ENCODE peak calls at places on chromosome 4, in ten cellular contexts. F is GM23338, E is endodermal cell, X is spleen, R is psoas muscle, U is heart left ventricle, I is iPS DF 6.9, Z is IMR-90, Q is PC-3, O is fibroblast of lung. Y is an unnamed sample.
A peak's percentile ranks its signal among the peaks of the same experiment; 100 is the strongest.

GRCh38 chr4:99404595-99405287 is 30.4 kb downstream of the ADH7 start:
- DNase-seq in Q (peak; percentile 86), F (peak; percentile 32), E (no peak), I (no peak), O (peak; percentile 96), X (no peak), R (peak; percentile 35), U (no peak), Z (peak; percentile 95), Y (no peak)

GRCh38 chr4:169397762-169398161 is 127.0 kb upstream of the SH3RF1 start:
- DNase-seq in Z (peak; percentile 74), Q (no peak), F (no peak), R (no peak), U (no peak), E (no peak), I (no peak), X (no peak), O (peak; percentile 65), Y (no peak)

GRCh38 chr4:51958199-51958968 is 61.8 kb downstream of the LRRC66 start:
- DNase-seq in F (no peak), U (no peak), I (no peak), Z (no peak), Q (no peak), O (no peak), E (no peak), X (no peak), R (no peak), Y (no peak)

GRCh38 chr4:145840162-145840768 is 98.4 kb downstream of the ZNF827 start:
- DNase-seq in U (no peak), Q (peak; percentile 82), R (no peak), X (no peak), E (no peak), O (peak; percentile 64), I (no peak), Z (peak; percentile 38), F (no peak), Y (peak; percentile 30)

GRCh38 chr4:174460684-174461083 is 61.6 kb downstream of the HPGD start:
- DNase-seq in Q (peak; percentile 70), R (no peak), I (no peak), F (no peak), O (peak; percentile 44), U (no peak), Z (no peak), X (no peak), E (no peak), Y (no peak)

GRCh38 chr4:38625508-38625907 is 38.5 kb upstream of the KLF3 start:
- DNase-seq in U (no peak), I (no peak), E (no peak), Q (no peak), F (no peak), X (no peak), Z (no peak), R (no peak), O (no peak), Y (no peak)

GRCh38 chr4:9880411-9881197 is 99.2 kb downstream of the DRD5 start:
- DNase-seq in R (no peak), I (no peak), Q (no peak), U (no peak), X (peak; percentile 29), F (no peak), Z (no peak), O (no peak), E (peak; percentile 51), Y (no peak)

GRCh38 chr4:184471872-184472539 is 2.3 kb downstream of the IRF2 start:
- DNase-seq in X (no peak), F (no peak), O (peak; percentile 40), Q (peak; percentile 22), I (no peak), E (peak; percentile 59), Z (peak; percentile 30), U (no peak), R (no peak), Y (peak; percentile 52)

GRCh38 chr4:184287697-184288255 is 70.1 kb upstream of the ENPP6 start:
- DNase-seq in I (no peak), X (no peak), R (no peak), O (peak; percentile 85), E (peak; percentile 67), Z (peak; percentile 68), Q (peak; percentile 73), F (peak; percentile 29), U (no peak), Y (no peak)

GRCh38 chr4:4865705-4866123 is 6.2 kb downstream of the MSX1 start:
- DNase-seq in U (no peak), Q (no peak), E (no peak), R (no peak), X (no peak), F (peak; percentile 43), Z (no peak), O (no peak), I (no peak), Y (no peak)

GRCh38 chr4:4867745-4868505 is 8.5 kb downstream of the MSX1 start:
- DNase-seq in R (no peak), O (no peak), E (peak; percentile 46), U (no peak), Z (no peak), F (no peak), Q (no peak), X (no peak), I (no peak), Y (no peak)

GRCh38 chr4:4866124-4866832 is 6.8 kb downstream of the MSX1 start:
- DNase-seq in E (peak; percentile 77), F (peak; percentile 57), R (no peak), Q (no peak), X (peak; percentile 64), O (no peak), U (no peak), I (no peak), Z (no peak), Y (peak; percentile 50)

GRCh38 chr4:4868506-4869379 is 9.3 kb downstream of the MSX1 start:
- DNase-seq in U (no peak), Q (no peak), X (no peak), E (peak; percentile 56), O (no peak), Z (no peak), F (no peak), R (no peak), I (no peak), Y (no peak)

DNA sequence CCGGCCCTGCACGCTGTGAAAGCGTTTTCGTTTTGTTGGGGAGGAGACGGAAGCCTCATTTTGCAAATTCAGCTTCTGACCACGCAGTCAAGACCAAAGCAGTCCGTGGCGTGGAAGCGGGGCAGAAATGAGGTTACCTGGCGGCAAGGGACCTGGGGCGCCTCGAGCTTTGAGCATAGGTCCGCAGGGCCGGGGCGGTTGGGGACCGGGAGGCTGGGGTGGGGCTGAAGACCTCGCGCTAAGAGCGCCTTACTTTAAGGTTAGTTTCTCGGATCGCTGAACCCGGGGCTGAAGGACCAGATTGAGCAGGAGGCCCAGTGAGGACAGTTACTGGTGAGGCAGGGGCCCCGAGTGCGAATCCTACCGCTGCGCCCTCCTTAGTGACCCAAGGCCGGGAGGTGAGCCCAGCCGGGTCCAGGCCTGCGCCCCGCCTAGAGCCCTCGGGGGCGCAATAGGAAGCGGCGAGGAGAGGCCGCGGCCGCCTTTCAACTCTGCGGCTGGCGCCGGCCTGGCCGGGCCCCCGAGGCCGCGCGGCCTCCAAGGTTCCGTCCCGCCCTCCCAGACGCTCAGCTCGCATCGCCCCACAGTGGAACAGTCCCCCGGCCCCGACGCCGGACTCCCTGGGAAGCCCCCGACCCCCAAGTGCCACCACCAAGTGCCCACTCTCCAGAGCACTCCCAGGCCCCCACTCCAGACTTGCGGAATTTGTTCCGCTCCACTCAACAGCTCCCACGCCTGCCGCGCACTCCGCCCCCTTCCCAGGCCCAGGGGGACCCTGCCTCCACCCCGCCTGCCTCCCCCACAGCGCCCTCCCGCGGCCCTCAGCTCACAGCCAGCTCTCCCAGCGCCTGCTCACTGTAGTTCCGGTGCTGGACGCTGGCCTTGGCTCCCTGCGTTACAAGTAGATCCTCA is 7.6 kb downstream of the MSX1 start:
- DNase-seq in U (no peak), E (peak; percentile 92), O (no peak), F (peak; percentile 88), I (no peak), R (peak; percentile 47), Q (no peak), X (no peak), Z (no peak), Y (peak; percentile 72)
- H3K4me3 ChIP-seq in U (peak overlapping the region; percentile 38), E (peak overlapping the region; percentile 77), O (no peak overlapping the region), F (peak overlapping the region; percentile 50), I (no peak overlapping the region), R (peak overlapping the region; percentile 49), Q (no peak overlapping the region), X (no peak overlapping the region), Z (no peak overlapping the region), Y (peak overlapping the region; percentile 61)

GRCh38 chr4:60033826-60034225 is 1166.3 kb upstream of the ADGRL3 start:
- DNase-seq in Q (no peak), I (no peak), X (no peak), O (no peak), F (no peak), U (no peak), E (peak; percentile 53), Z (no peak), R (no peak), Y (no peak)
- H3K4me1 ChIP-seq in Q (no peaks in the 10 kb centered on the region), I (peaks cover 1% of the 10 kb centered on the region), X (no peaks in the 10 kb centered on the region), O (no peaks in the 10 kb centered on the region), F (no peaks in the 10 kb centered on the region), U (no peaks in the 10 kb centered on the region), E (no peaks in the 10 kb centered on the region), Z (no peaks in the 10 kb centered on the region), R (no peaks in the 10 kb centered on the region), Y (no peaks in the 10 kb centered on the region)

GRCh38 chr4:108560624-108561023 is 59.8 kb upstream of the RPL34 start:
- DNase-seq in X (no peak), E (no peak), I (no peak), R (no peak), F (no peak), U (no peak), Q (no peak), Z (no peak), O (no peak), Y (no peak)
- H3K4me3 ChIP-seq in X (no peak overlapping the region), E (no peak overlapping the region), I (no peak overlapping the region), R (no peak overlapping the region), F (no peak overlapping the region), U (no peak overlapping the region), Q (no peak overlapping the region), Z (no peak overlapping the region), O (no peak overlapping the region), Y (no peak overlapping the region)

GRCh38 chr4:158799856-158800255 is 31.0 kb downstream of the FNIP2 start:
- DNase-seq in R (no peak), E (no peak), U (no peak), I (no peak), O (no peak), F (no peak), Z (no peak), Q (no peak), X (no peak), Y (no peak)

GRCh38 chr4:158799013-158799770 is 30.4 kb downstream of the FNIP2 start:
- DNase-seq in E (no peak), X (no peak), R (no peak), I (no peak), U (no peak), Q (no peak), F (no peak), O (no peak), Z (no peak), Y (no peak)

GRCh38 chr4:158801066-158801465 is 32.2 kb downstream of the FNIP2 start:
- DNase-seq in E (no peak), R (no peak), X (no peak), F (no peak), U (no peak), Z (no peak), I (no peak), O (no peak), Q (no peak), Y (no peak)

GRCh38 chr4:158796370-158797140 is 27.7 kb downstream of the FNIP2 start:
- DNase-seq in Z (peak; percentile 67), Q (no peak), F (no peak), U (no peak), O (no peak), I (no peak), E (no peak), R (peak; percentile 40), X (no peak), Y (no peak)

GRCh38 chr4:158798062-158798461 is 29.2 kb downstream of the FNIP2 start:
- DNase-seq in R (no peak), U (no peak), E (no peak), I (no peak), F (no peak), X (no peak), Q (no peak), Z (no peak), O (no peak), Y (no peak)
- H3K4me1 ChIP-seq in R (peaks cover 54% of the 10 kb centered on the region), U (peaks cover 22% of the 10 kb centered on the region), E (peaks cover 12% of the 10 kb centered on the region), I (no peaks in the 10 kb centered on the region), F (peaks cover 10% of the 10 kb centered on the region), X (no peaks in the 10 kb centered on the region), Q (peaks cover 4% of the 10 kb centered on the region), Z (peaks cover 8% of the 10 kb centered on the region), O (no peaks in the 10 kb centered on the region), Y (peaks cover 11% of the 10 kb centered on the region)

Y was measured in BE2C.